ENCODE peak calls at places on chromosomes 2 and 18, in five cellular contexts. C, T, R, M and O are unnamed samples.

GRCh38 chr2:68878753-68879152 is 7.6 kb upstream of the BMP10 start:
- DNase-seq in C (no peak), T (no peak), R (no peak), M (no peak), O (no peak)

GRCh38 chr18:26757263-26758019 is 108.1 kb downstream of the AQP4 start:
- DNase-seq in C (no peak), T (no peak), R (no peak), M (no peak), O (no peak)

GRCh38 chr2:181393472-181393871 is 63.7 kb upstream of the ITGA4 start:
- DNase-seq in C (no peak), T (no peak), R (no peak), M (peak; percentile 61), O (no peak)

GRCh38 chr2:144466637-144467036 is 53.3 kb downstream of the ZEB2 start:
- DNase-seq in C (no peak), T (no peak), R (no peak), M (no peak), O (no peak)

GRCh38 chr2:158519481-158519880 is 62.7 kb downstream of the PKP4 start:
- DNase-seq in C (no peak), T (no peak), R (no peak), M (no peak), O (no peak)

GRCh38 chr2:127138281-127138680 is 31.3 kb upstream of the BIN1 start:
- DNase-seq in C (no peak), T (no peak), R (no peak), M (no peak), O (no peak)

GRCh38 chr2:18976112-18976961 is 382.1 kb downstream of the OSR1 start:
- DNase-seq in C (no peak), T (no peak), R (no peak), M (no peak), O (peak; percentile 10)

GRCh38 chr2:107992069-107992468 is 5.7 kb downstream of the SLC5A7 start:
- DNase-seq in C (no peak), T (no peak), R (no peak), M (no peak), O (no peak)

GRCh38 chr18:21897811-21898210 is 157.2 kb downstream of the MIB1 start:
- DNase-seq in C (no peak), T (no peak), R (peak; percentile 72), M (no peak), O (peak; percentile 3)

GRCh38 chr2:171309727-171310265 is 124.0 kb downstream of the METTL8 start:
- DNase-seq in C (no peak), T (no peak), R (no peak), M (no peak), O (no peak)

GRCh38 chr18:54690198-54690597 is 99.2 kb downstream of the DYNAP start:
- DNase-seq in C (no peak), T (no peak), R (no peak), M (no peak), O (no peak)

GRCh38 chr2:157890960-157891629 is 15.0 kb upstream of the ACVR1 start:
- DNase-seq in C (no peak), T (no peak), R (no peak), M (no peak), O (no peak)

GRCh38 chr2:113979172-113980128 is 89.6 kb downstream of the ACTR3 start:
- DNase-seq in C (no peak), T (no peak), R (peak; percentile 26), M (no peak), O (no peak)

GRCh38 chr2:98917031-98917459 is 19.0 kb downstream of the CRACDL start:
- DNase-seq in C (no peak), T (no peak), R (no peak), M (peak; percentile 88), O (no peak)

GRCh38 chr2:197358927-197359326 is 48.3 kb upstream of the ANKRD44 start:
- DNase-seq in C (no peak), T (no peak), R (no peak), M (no peak), O (no peak)

GRCh38 chr2:156319811-156320490 is 12.6 kb downstream of the NR4A2 start:
- DNase-seq in C (no peak), T (peak; percentile 40), R (no peak), M (no peak), O (no peak)

GRCh38 chr2:64654993-64655666 is 1.4 kb upstream of the SERTAD2 start:
- DNase-seq in C (no peak), T (no peak), R (no peak), M (no peak), O (no peak)

GRCh38 chr18:49276680-49277079 is 183.8 kb downstream of the DYM start:
- DNase-seq in C (no peak), T (no peak), R (no peak), M (no peak), O (no peak)

GRCh38 chr2:138238908-138239307 is 262.7 kb upstream of the SPOPL start:
- DNase-seq in C (no peak), T (no peak), R (no peak), M (no peak), O (no peak)

GRCh38 chr2:237600205-237600846 is 9.8 kb upstream of the RAB17 start:
- DNase-seq in C (no peak), T (no peak), R (no peak), M (no peak), O (no peak)

GRCh38 chr2:232260075-232260474 is 118.5 kb upstream of the ALPP start:
- DNase-seq in C (no peak), T (no peak), R (peak; percentile 38), M (peak; percentile 69), O (no peak)

GRCh38 chr2:191617589-191617988 is 60.3 kb upstream of the NABP1 start:
- DNase-seq in C (no peak), T (no peak), R (no peak), M (no peak), O (no peak)

GRCh38 chr2:196101325-196101981 is 32.8 kb upstream of the DNAH7 start:
- DNase-seq in C (no peak), T (no peak), R (no peak), M (no peak), O (no peak)

GRCh38 chr2:109128466-109129355 is at the start of gene SH3RF3:
- DNase-seq in C (no peak), T (no peak), R (peak; percentile 39), M (no peak), O (no peak)

GRCh38 chr2:86186431-86186830 is 8.8 kb downstream of the IMMT start:
- DNase-seq in C (no peak), T (no peak), R (no peak), M (no peak), O (no peak)

GRCh38 chr2:317501-318424 is 29.9 kb upstream of the ALKAL2 start:
- DNase-seq in C (no peak), T (peak; percentile 7), R (no peak), M (no peak), O (no peak)

GRCh38 chr2:72920317-72921087 is 3.2 kb downstream of the EMX1 start:
- DNase-seq in C (no peak), T (no peak), R (peak; percentile 57), M (no peak), O (no peak)

GRCh38 chr18:57075716-57076400 is 71.0 kb upstream of the BOD1L2 start:
- DNase-seq in C (no peak), T (no peak), R (no peak), M (no peak), O (no peak)

GRCh38 chr2:193847991-193848390 is 1653.3 kb upstream of the TMEFF2 start:
- DNase-seq in C (no peak), T (no peak), R (no peak), M (no peak), O (no peak)

GRCh38 chr2:164620873-164621760 is at the start of gene GRB14:
- DNase-seq in C (no peak), T (no peak), R (peak; percentile 39), M (no peak), O (no peak)

GRCh38 chr2:86219896-86220295 is 20.6 kb downstream of the MRPL35 start:
- DNase-seq in C (no peak), T (no peak), R (no peak), M (no peak), O (no peak)

GRCh38 chr2:82282111-82282882 is 1977.7 kb upstream of the LRRTM1 start:
- DNase-seq in C (no peak), T (no peak), R (peak; percentile 35), M (no peak), O (no peak)

GRCh38 chr2:57760448-57760847 is 286.2 kb upstream of the VRK2 start:
- DNase-seq in C (no peak), T (no peak), R (no peak), M (no peak), O (no peak)

GRCh38 chr2:145835665-145836064 is 1315.7 kb upstream of the ZEB2 start:
- DNase-seq in C (no peak), T (no peak), R (no peak), M (no peak), O (no peak)

GRCh38 chr18:78128004-78128403 is 851.6 kb upstream of the SALL3 start:
- DNase-seq in C (no peak), T (no peak), R (no peak), M (no peak), O (no peak)

GRCh38 chr18:79245517-79246001 is 150.2 kb upstream of the NFATC1 start:
- DNase-seq in C (no peak), T (no peak), R (no peak), M (no peak), O (no peak)

GRCh38 chr18:57959278-57959677 is 84.7 kb upstream of the NEDD4L start:
- DNase-seq in C (no peak), T (no peak), R (peak; percentile 32), M (peak; percentile 23), O (peak; percentile 8)

GRCh38 chr2:208280933-208281332 is 14.9 kb downstream of the PIKFYVE start:
- DNase-seq in C (no peak), T (no peak), R (no peak), M (no peak), O (no peak)

GRCh38 chr2:207051345-207051959 is 112.1 kb downstream of the CPO start:
- DNase-seq in C (no peak), T (no peak), R (no peak), M (no peak), O (no peak)

GRCh38 chr2:149394864-149395263 is 64.5 kb downstream of the LYPD6 start:
- DNase-seq in C (no peak), T (no peak), R (no peak), M (no peak), O (no peak)